ENCODE peak calls at places on chromosomes 13 and 19, in eight cellular contexts. One of them, this sample, is unnamed.

GRCh38 chr19:44988896-44989563 is 12.2 kb upstream of the RELB start:
- DNase-seq in effector memory CD4-positive, alpha-beta T cell: peak
- DNase-seq in T-helper 2 cell: peak
- DNase-seq in C1 segment of cervical spinal cord: peak
- DNase-seq in lower lobe of right lung: peak
- DNase-seq in NCI-H2029 treated with DMSO at 0.1 percent for 48 hours: no peak
- DNase-seq in Panc1: no peak
- DNase-seq in SW480: no peak
- DNase-seq in this sample: no peak

GRCh38 chr19:5850743-5851293 is 431 bp downstream of the FUT3 start:
- DNase-seq in effector memory CD4-positive, alpha-beta T cell: no peak
- DNase-seq in T-helper 2 cell: no peak
- DNase-seq in C1 segment of cervical spinal cord: no peak
- DNase-seq in lower lobe of right lung: peak
- DNase-seq in NCI-H2029 treated with DMSO at 0.1 percent for 48 hours: peak
- DNase-seq in Panc1: no peak
- DNase-seq in SW480: no peak
- DNase-seq in this sample: no peak

GRCh38 chr13:80508031-80508430 is 167.1 kb upstream of the SPRY2 start:
- DNase-seq in effector memory CD4-positive, alpha-beta T cell: no peak
- DNase-seq in T-helper 2 cell: no peak
- DNase-seq in C1 segment of cervical spinal cord: no peak
- DNase-seq in lower lobe of right lung: no peak
- DNase-seq in NCI-H2029 treated with DMSO at 0.1 percent for 48 hours: no peak
- DNase-seq in Panc1: no peak
- DNase-seq in SW480: no peak
- DNase-seq in this sample: no peak

GRCh38 chr13:52788011-52788410 is 48.4 kb upstream of the CNMD start:
- DNase-seq in effector memory CD4-positive, alpha-beta T cell: no peak
- DNase-seq in T-helper 2 cell: no peak
- DNase-seq in C1 segment of cervical spinal cord: no peak
- DNase-seq in lower lobe of right lung: no peak
- DNase-seq in NCI-H2029 treated with DMSO at 0.1 percent for 48 hours: no peak
- DNase-seq in Panc1: no peak
- DNase-seq in SW480: no peak
- DNase-seq in this sample: no peak

GRCh38 chr19:40605201-40605971 is 4.2 kb downstream of the LTBP4 start:
- DNase-seq in effector memory CD4-positive, alpha-beta T cell: peak
- DNase-seq in T-helper 2 cell: peak
- DNase-seq in C1 segment of cervical spinal cord: peak
- DNase-seq in lower lobe of right lung: peak
- DNase-seq in NCI-H2029 treated with DMSO at 0.1 percent for 48 hours: peak
- DNase-seq in Panc1: no peak
- DNase-seq in SW480: peak
- DNase-seq in this sample: peak

GRCh38 chr13:98129059-98129741 is 13.7 kb upstream of the FARP1 start:
- DNase-seq in effector memory CD4-positive, alpha-beta T cell: no peak
- DNase-seq in T-helper 2 cell: no peak
- DNase-seq in C1 segment of cervical spinal cord: no peak
- DNase-seq in lower lobe of right lung: no peak
- DNase-seq in NCI-H2029 treated with DMSO at 0.1 percent for 48 hours: no peak
- DNase-seq in Panc1: no peak
- DNase-seq in SW480: no peak
- DNase-seq in this sample: no peak

GRCh38 chr13:43245374-43245964 is 222.1 kb downstream of the DNAJC15 start:
- DNase-seq in effector memory CD4-positive, alpha-beta T cell: no peak
- DNase-seq in T-helper 2 cell: no peak
- DNase-seq in C1 segment of cervical spinal cord: no peak
- DNase-seq in lower lobe of right lung: no peak
- DNase-seq in NCI-H2029 treated with DMSO at 0.1 percent for 48 hours: no peak
- DNase-seq in Panc1: no peak
- DNase-seq in SW480: no peak
- DNase-seq in this sample: no peak

GRCh38 chr19:52703917-52704316 is 30.9 kb downstream of the ZNF611 start:
- DNase-seq in effector memory CD4-positive, alpha-beta T cell: no peak
- DNase-seq in T-helper 2 cell: no peak
- DNase-seq in C1 segment of cervical spinal cord: no peak
- DNase-seq in lower lobe of right lung: no peak
- DNase-seq in NCI-H2029 treated with DMSO at 0.1 percent for 48 hours: no peak
- DNase-seq in Panc1: no peak
- DNase-seq in SW480: no peak
- DNase-seq in this sample: no peak

GRCh38 chr13:28493740-28494536 is 990 bp downstream of the FLT1 start:
- DNase-seq in effector memory CD4-positive, alpha-beta T cell: no peak
- DNase-seq in T-helper 2 cell: no peak
- DNase-seq in C1 segment of cervical spinal cord: no peak
- DNase-seq in lower lobe of right lung: peak
- DNase-seq in NCI-H2029 treated with DMSO at 0.1 percent for 48 hours: no peak
- DNase-seq in Panc1: no peak
- DNase-seq in SW480: no peak
- DNase-seq in this sample: no peak

GRCh38 chr13:74868044-74868443 is 613.9 kb downstream of the TBC1D4 start:
- DNase-seq in effector memory CD4-positive, alpha-beta T cell: no peak
- DNase-seq in T-helper 2 cell: no peak
- DNase-seq in C1 segment of cervical spinal cord: no peak
- DNase-seq in lower lobe of right lung: no peak
- DNase-seq in NCI-H2029 treated with DMSO at 0.1 percent for 48 hours: no peak
- DNase-seq in Panc1: no peak
- DNase-seq in SW480: no peak
- DNase-seq in this sample: no peak

GRCh38 chr19:5799247-5800241 is 5.3 kb upstream of the NRTN start:
- DNase-seq in effector memory CD4-positive, alpha-beta T cell: no peak
- DNase-seq in T-helper 2 cell: no peak
- DNase-seq in C1 segment of cervical spinal cord: no peak
- DNase-seq in lower lobe of right lung: no peak
- DNase-seq in NCI-H2029 treated with DMSO at 0.1 percent for 48 hours: peak
- DNase-seq in Panc1: no peak
- DNase-seq in SW480: no peak
- DNase-seq in this sample: no peak